ENCODE peak calls at places on chromosomes 12 and 14, in five cellular contexts. One of them, this sample, is unnamed.

GRCh38 chr14:103084021-103084919 is at the start of gene LBHD2:
- DNase-seq in activated naive CD4-positive, alpha-beta T cell treated with anti-CD3 and anti-CD28 coated beads, Interleukin-2, amount 10 ng/mL, durations not matched to agents 7 days and 5 days: no peak
- DNase-seq in activated naive CD8-positive, alpha-beta T cell treated with anti-CD3 and anti-CD28 coated beads for 36 hours: no peak
- DNase-seq in activated CD4-positive, alpha-beta T cell treated with anti-CD3 and anti-CD28 coated beads, Interleukin-2, amount 10 ng/mL, durations not matched to agents 7 days and 5 days: no peak
- DNase-seq in NCI-H526 treated with DMSO at 0.1 percent for 48 hours: no peak
- DNase-seq in this sample: no peak

GRCh38 chr12:98513379-98514318 is 1.7 kb upstream of the TMPO start:
- DNase-seq in NCI-H526 treated with DMSO at 0.1 percent for 48 hours: peak
- DNase-seq in activated naive CD8-positive, alpha-beta T cell treated with anti-CD3 and anti-CD28 coated beads for 36 hours: no peak
- DNase-seq in activated CD4-positive, alpha-beta T cell treated with anti-CD3 and anti-CD28 coated beads, Interleukin-2, amount 10 ng/mL, durations not matched to agents 7 days and 5 days: no peak
- DNase-seq in activated naive CD4-positive, alpha-beta T cell treated with anti-CD3 and anti-CD28 coated beads, Interleukin-2, amount 10 ng/mL, durations not matched to agents 7 days and 5 days: no peak
- DNase-seq in this sample: no peak

GRCh38 chr14:105806568-105806967 is 280.2 kb downstream of the TMEM121 start:
- DNase-seq in activated CD4-positive, alpha-beta T cell treated with anti-CD3 and anti-CD28 coated beads, Interleukin-2, amount 10 ng/mL, durations not matched to agents 7 days and 5 days: no peak
- DNase-seq in activated naive CD4-positive, alpha-beta T cell treated with anti-CD3 and anti-CD28 coated beads, Interleukin-2, amount 10 ng/mL, durations not matched to agents 7 days and 5 days: no peak
- DNase-seq in activated naive CD8-positive, alpha-beta T cell treated with anti-CD3 and anti-CD28 coated beads for 36 hours: no peak
- DNase-seq in NCI-H526 treated with DMSO at 0.1 percent for 48 hours: no peak
- DNase-seq in this sample: no peak

GRCh38 chr14:103679351-103679750 is 35.9 kb downstream of the XRCC3 start:
- DNase-seq in activated naive CD4-positive, alpha-beta T cell treated with anti-CD3 and anti-CD28 coated beads, Interleukin-2, amount 10 ng/mL, durations not matched to agents 7 days and 5 days: peak
- DNase-seq in NCI-H526 treated with DMSO at 0.1 percent for 48 hours: no peak
- DNase-seq in activated CD4-positive, alpha-beta T cell treated with anti-CD3 and anti-CD28 coated beads, Interleukin-2, amount 10 ng/mL, durations not matched to agents 7 days and 5 days: peak
- DNase-seq in activated naive CD8-positive, alpha-beta T cell treated with anti-CD3 and anti-CD28 coated beads for 36 hours: peak
- DNase-seq in this sample: peak

GRCh38 chr12:89373772-89374572 is 21.7 kb upstream of the DUSP6 start:
- DNase-seq in activated naive CD8-positive, alpha-beta T cell treated with anti-CD3 and anti-CD28 coated beads for 36 hours: no peak
- DNase-seq in activated CD4-positive, alpha-beta T cell treated with anti-CD3 and anti-CD28 coated beads, Interleukin-2, amount 10 ng/mL, durations not matched to agents 7 days and 5 days: no peak
- DNase-seq in NCI-H526 treated with DMSO at 0.1 percent for 48 hours: no peak
- DNase-seq in activated naive CD4-positive, alpha-beta T cell treated with anti-CD3 and anti-CD28 coated beads, Interleukin-2, amount 10 ng/mL, durations not matched to agents 7 days and 5 days: no peak
- DNase-seq in this sample: no peak

GRCh38 chr12:71846322-71846940 is 6.9 kb downstream of the TBC1D15 start:
- DNase-seq in activated CD4-positive, alpha-beta T cell treated with anti-CD3 and anti-CD28 coated beads, Interleukin-2, amount 10 ng/mL, durations not matched to agents 7 days and 5 days: peak
- DNase-seq in activated naive CD4-positive, alpha-beta T cell treated with anti-CD3 and anti-CD28 coated beads, Interleukin-2, amount 10 ng/mL, durations not matched to agents 7 days and 5 days: no peak
- DNase-seq in activated naive CD8-positive, alpha-beta T cell treated with anti-CD3 and anti-CD28 coated beads for 36 hours: no peak
- DNase-seq in NCI-H526 treated with DMSO at 0.1 percent for 48 hours: peak
- DNase-seq in this sample: no peak

GRCh38 chr12:105820407-105821140 is 318.2 kb downstream of the NUAK1 start:
- DNase-seq in activated naive CD8-positive, alpha-beta T cell treated with anti-CD3 and anti-CD28 coated beads for 36 hours: no peak
- DNase-seq in NCI-H526 treated with DMSO at 0.1 percent for 48 hours: no peak
- DNase-seq in activated CD4-positive, alpha-beta T cell treated with anti-CD3 and anti-CD28 coated beads, Interleukin-2, amount 10 ng/mL, durations not matched to agents 7 days and 5 days: no peak
- DNase-seq in activated naive CD4-positive, alpha-beta T cell treated with anti-CD3 and anti-CD28 coated beads, Interleukin-2, amount 10 ng/mL, durations not matched to agents 7 days and 5 days: no peak
- DNase-seq in this sample: no peak

GRCh38 chr12:111028830-111029229 is 108.5 kb upstream of the MYL2 start:
- DNase-seq in activated naive CD4-positive, alpha-beta T cell treated with anti-CD3 and anti-CD28 coated beads, Interleukin-2, amount 10 ng/mL, durations not matched to agents 7 days and 5 days: no peak
- DNase-seq in activated CD4-positive, alpha-beta T cell treated with anti-CD3 and anti-CD28 coated beads, Interleukin-2, amount 10 ng/mL, durations not matched to agents 7 days and 5 days: no peak
- DNase-seq in NCI-H526 treated with DMSO at 0.1 percent for 48 hours: no peak
- DNase-seq in activated naive CD8-positive, alpha-beta T cell treated with anti-CD3 and anti-CD28 coated beads for 36 hours: no peak
- DNase-seq in this sample: no peak

GRCh38 chr12:50529345-50529744 is 24.6 kb downstream of the DIP2B start:
- DNase-seq in NCI-H526 treated with DMSO at 0.1 percent for 48 hours: no peak
- DNase-seq in activated CD4-positive, alpha-beta T cell treated with anti-CD3 and anti-CD28 coated beads, Interleukin-2, amount 10 ng/mL, durations not matched to agents 7 days and 5 days: no peak
- DNase-seq in activated naive CD8-positive, alpha-beta T cell treated with anti-CD3 and anti-CD28 coated beads for 36 hours: no peak
- DNase-seq in activated naive CD4-positive, alpha-beta T cell treated with anti-CD3 and anti-CD28 coated beads, Interleukin-2, amount 10 ng/mL, durations not matched to agents 7 days and 5 days: no peak
- DNase-seq in this sample: no peak

GRCh38 chr12:27635349-27635972 is 60.8 kb upstream of the REP15 start:
- DNase-seq in NCI-H526 treated with DMSO at 0.1 percent for 48 hours: peak
- DNase-seq in activated naive CD4-positive, alpha-beta T cell treated with anti-CD3 and anti-CD28 coated beads, Interleukin-2, amount 10 ng/mL, durations not matched to agents 7 days and 5 days: no peak
- DNase-seq in activated CD4-positive, alpha-beta T cell treated with anti-CD3 and anti-CD28 coated beads, Interleukin-2, amount 10 ng/mL, durations not matched to agents 7 days and 5 days: no peak
- DNase-seq in activated naive CD8-positive, alpha-beta T cell treated with anti-CD3 and anti-CD28 coated beads for 36 hours: no peak
- DNase-seq in this sample: no peak

GRCh38 chr12:125162489-125163028 is 97.3 kb downstream of the AACS start:
- DNase-seq in activated naive CD8-positive, alpha-beta T cell treated with anti-CD3 and anti-CD28 coated beads for 36 hours: no peak
- DNase-seq in activated naive CD4-positive, alpha-beta T cell treated with anti-CD3 and anti-CD28 coated beads, Interleukin-2, amount 10 ng/mL, durations not matched to agents 7 days and 5 days: no peak
- DNase-seq in activated CD4-positive, alpha-beta T cell treated with anti-CD3 and anti-CD28 coated beads, Interleukin-2, amount 10 ng/mL, durations not matched to agents 7 days and 5 days: no peak
- DNase-seq in NCI-H526 treated with DMSO at 0.1 percent for 48 hours: no peak
- DNase-seq in this sample: no peak

GRCh38 chr12:92949466-92949865 is 20.4 kb upstream of the EEA1 start:
- DNase-seq in activated naive CD8-positive, alpha-beta T cell treated with anti-CD3 and anti-CD28 coated beads for 36 hours: no peak
- DNase-seq in activated naive CD4-positive, alpha-beta T cell treated with anti-CD3 and anti-CD28 coated beads, Interleukin-2, amount 10 ng/mL, durations not matched to agents 7 days and 5 days: no peak
- DNase-seq in NCI-H526 treated with DMSO at 0.1 percent for 48 hours: no peak
- DNase-seq in activated CD4-positive, alpha-beta T cell treated with anti-CD3 and anti-CD28 coated beads, Interleukin-2, amount 10 ng/mL, durations not matched to agents 7 days and 5 days: no peak
- DNase-seq in this sample: no peak

GRCh38 chr12:4274396-4274959 is 916 bp downstream of the CCND2 start:
- DNase-seq in NCI-H526 treated with DMSO at 0.1 percent for 48 hours: no peak
- DNase-seq in activated naive CD4-positive, alpha-beta T cell treated with anti-CD3 and anti-CD28 coated beads, Interleukin-2, amount 10 ng/mL, durations not matched to agents 7 days and 5 days: peak
- DNase-seq in activated CD4-positive, alpha-beta T cell treated with anti-CD3 and anti-CD28 coated beads, Interleukin-2, amount 10 ng/mL, durations not matched to agents 7 days and 5 days: peak
- DNase-seq in activated naive CD8-positive, alpha-beta T cell treated with anti-CD3 and anti-CD28 coated beads for 36 hours: no peak
- DNase-seq in this sample: no peak

GRCh38 chr14:28635387-28635786 is 131.2 kb upstream of the FOXG1 start:
- DNase-seq in NCI-H526 treated with DMSO at 0.1 percent for 48 hours: no peak
- DNase-seq in activated CD4-positive, alpha-beta T cell treated with anti-CD3 and anti-CD28 coated beads, Interleukin-2, amount 10 ng/mL, durations not matched to agents 7 days and 5 days: peak
- DNase-seq in activated naive CD4-positive, alpha-beta T cell treated with anti-CD3 and anti-CD28 coated beads, Interleukin-2, amount 10 ng/mL, durations not matched to agents 7 days and 5 days: no peak
- DNase-seq in activated naive CD8-positive, alpha-beta T cell treated with anti-CD3 and anti-CD28 coated beads for 36 hours: no peak
- DNase-seq in this sample: no peak

GRCh38 chr14:89247457-89248122 is 169.4 kb downstream of the FOXN3 start:
- DNase-seq in activated CD4-positive, alpha-beta T cell treated with anti-CD3 and anti-CD28 coated beads, Interleukin-2, amount 10 ng/mL, durations not matched to agents 7 days and 5 days: no peak
- DNase-seq in activated naive CD4-positive, alpha-beta T cell treated with anti-CD3 and anti-CD28 coated beads, Interleukin-2, amount 10 ng/mL, durations not matched to agents 7 days and 5 days: no peak
- DNase-seq in activated naive CD8-positive, alpha-beta T cell treated with anti-CD3 and anti-CD28 coated beads for 36 hours: no peak
- DNase-seq in NCI-H526 treated with DMSO at 0.1 percent for 48 hours: no peak
- DNase-seq in this sample: no peak

GRCh38 chr12:123873795-123874194 is 98.8 kb downstream of the CCDC92 start:
- DNase-seq in activated CD4-positive, alpha-beta T cell treated with anti-CD3 and anti-CD28 coated beads, Interleukin-2, amount 10 ng/mL, durations not matched to agents 7 days and 5 days: no peak
- DNase-seq in NCI-H526 treated with DMSO at 0.1 percent for 48 hours: no peak
- DNase-seq in activated naive CD8-positive, alpha-beta T cell treated with anti-CD3 and anti-CD28 coated beads for 36 hours: no peak
- DNase-seq in activated naive CD4-positive, alpha-beta T cell treated with anti-CD3 and anti-CD28 coated beads, Interleukin-2, amount 10 ng/mL, durations not matched to agents 7 days and 5 days: no peak
- DNase-seq in this sample: no peak

GRCh38 chr14:99754141-99755067 is 38.8 kb upstream of the EML1 start:
- DNase-seq in activated naive CD4-positive, alpha-beta T cell treated with anti-CD3 and anti-CD28 coated beads, Interleukin-2, amount 10 ng/mL, durations not matched to agents 7 days and 5 days: no peak
- DNase-seq in activated CD4-positive, alpha-beta T cell treated with anti-CD3 and anti-CD28 coated beads, Interleukin-2, amount 10 ng/mL, durations not matched to agents 7 days and 5 days: no peak
- DNase-seq in NCI-H526 treated with DMSO at 0.1 percent for 48 hours: peak
- DNase-seq in activated naive CD8-positive, alpha-beta T cell treated with anti-CD3 and anti-CD28 coated beads for 36 hours: no peak
- DNase-seq in this sample: no peak

GRCh38 chr14:90446405-90446804 is 49.6 kb downstream of the CALM1 start:
- DNase-seq in activated CD4-positive, alpha-beta T cell treated with anti-CD3 and anti-CD28 coated beads, Interleukin-2, amount 10 ng/mL, durations not matched to agents 7 days and 5 days: no peak
- DNase-seq in activated naive CD4-positive, alpha-beta T cell treated with anti-CD3 and anti-CD28 coated beads, Interleukin-2, amount 10 ng/mL, durations not matched to agents 7 days and 5 days: no peak
- DNase-seq in NCI-H526 treated with DMSO at 0.1 percent for 48 hours: no peak
- DNase-seq in activated naive CD8-positive, alpha-beta T cell treated with anti-CD3 and anti-CD28 coated beads for 36 hours: no peak
- DNase-seq in this sample: no peak

GRCh38 chr12:108884116-108885012 is 4.5 kb downstream of the DAO start:
- DNase-seq in activated naive CD8-positive, alpha-beta T cell treated with anti-CD3 and anti-CD28 coated beads for 36 hours: peak
- DNase-seq in activated CD4-positive, alpha-beta T cell treated with anti-CD3 and anti-CD28 coated beads, Interleukin-2, amount 10 ng/mL, durations not matched to agents 7 days and 5 days: peak
- DNase-seq in NCI-H526 treated with DMSO at 0.1 percent for 48 hours: peak
- DNase-seq in activated naive CD4-positive, alpha-beta T cell treated with anti-CD3 and anti-CD28 coated beads, Interleukin-2, amount 10 ng/mL, durations not matched to agents 7 days and 5 days: peak
- DNase-seq in this sample: no peak

This sample was measured in hypothalamus.